ENCODE peak calls at places on chromosomes 3 and 15, in five cellular contexts. K is aorta; F is DND-41; L is esophagus squamous epithelium; Y is CD8-positive, alpha-beta memory T cell. J is an unnamed sample.

GRCh38 chr3:166531730-166532129 is 694.5 kb upstream of the BCHE start:
- DNase-seq in Y (no peak), F (no peak), K (no peak), L (no peak), J (no peak)

GRCh38 chr3:59374812-59375211 is 325.0 kb upstream of the CFAP20DC start:
- DNase-seq in L (no peak), Y (no peak), F (no peak), K (no peak), J (no peak)

GRCh38 chr3:13549513-13550256 is 760 bp downstream of the FBLN2 start:
- DNase-seq in K (no peak), L (no peak), Y (no peak), F (peak), J (no peak)

GRCh38 chr3:42647821-42648459 is 5.6 kb upstream of the ZBTB47 start:
- DNase-seq in K (no peak), F (no peak), Y (no peak), L (no peak), J (no peak)

GRCh38 chr3:122199552-122199951 is 16.1 kb downstream of the CASR start:
- DNase-seq in K (no peak), L (no peak), F (no peak), Y (no peak), J (no peak)

GRCh38 chr3:112303811-112304325 is 9.9 kb upstream of the SLC9C1 start:
- DNase-seq in F (no peak), L (no peak), K (no peak), Y (no peak), J (no peak)

GRCh38 chr3:13229291-13229949 is 156.2 kb upstream of the IQSEC1 start:
- DNase-seq in Y (no peak), K (no peak), F (peak), L (no peak), J (no peak)

GRCh38 chr3:122618614-122619013 is 41.2 kb downstream of the PARP15 start:
- DNase-seq in F (no peak), K (no peak), L (no peak), Y (no peak), J (no peak)

GRCh38 chr15:52803543-52804306 is 13.6 kb upstream of the ONECUT1 start:
- DNase-seq in L (no peak), K (no peak), F (peak), Y (no peak), J (no peak)

GRCh38 chr3:106268696-106269095 is 399.9 kb upstream of the CBLB start:
- DNase-seq in L (no peak), K (no peak), Y (no peak), F (no peak), J (no peak)
- H3K4me3 ChIP-seq in L (no peak), K (no peak), Y (no peak), F (no peak), J (no peak)

DNA sequence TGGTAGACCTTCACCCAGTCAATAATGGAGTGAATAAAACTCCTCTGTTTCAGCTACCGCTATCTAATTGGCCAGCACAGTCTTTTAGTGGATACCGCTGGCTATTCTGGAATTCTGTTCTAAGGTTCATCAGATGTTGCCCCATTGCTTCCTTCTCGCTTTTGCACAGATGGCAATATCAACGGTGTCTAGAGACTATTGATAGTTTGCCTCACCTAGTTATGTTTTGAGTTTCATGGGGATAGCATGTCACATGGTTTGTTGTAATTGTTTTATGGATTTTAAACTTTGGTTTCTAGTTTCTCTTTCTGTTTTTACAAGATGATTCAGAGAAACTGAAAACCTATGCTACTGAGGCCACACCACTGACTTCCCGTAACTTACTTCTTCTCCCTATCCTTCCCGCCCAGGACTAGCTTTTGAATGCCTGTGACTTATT is 2.0 kb downstream of the XRN1 start:
- DNase-seq in Y (no peak), K (no peak), L (no peak), F (no peak), J (no peak)
- H3K27ac ChIP-seq in Y (peak), K (no peak), L (peak), F (peak), J (peak)

DNA sequence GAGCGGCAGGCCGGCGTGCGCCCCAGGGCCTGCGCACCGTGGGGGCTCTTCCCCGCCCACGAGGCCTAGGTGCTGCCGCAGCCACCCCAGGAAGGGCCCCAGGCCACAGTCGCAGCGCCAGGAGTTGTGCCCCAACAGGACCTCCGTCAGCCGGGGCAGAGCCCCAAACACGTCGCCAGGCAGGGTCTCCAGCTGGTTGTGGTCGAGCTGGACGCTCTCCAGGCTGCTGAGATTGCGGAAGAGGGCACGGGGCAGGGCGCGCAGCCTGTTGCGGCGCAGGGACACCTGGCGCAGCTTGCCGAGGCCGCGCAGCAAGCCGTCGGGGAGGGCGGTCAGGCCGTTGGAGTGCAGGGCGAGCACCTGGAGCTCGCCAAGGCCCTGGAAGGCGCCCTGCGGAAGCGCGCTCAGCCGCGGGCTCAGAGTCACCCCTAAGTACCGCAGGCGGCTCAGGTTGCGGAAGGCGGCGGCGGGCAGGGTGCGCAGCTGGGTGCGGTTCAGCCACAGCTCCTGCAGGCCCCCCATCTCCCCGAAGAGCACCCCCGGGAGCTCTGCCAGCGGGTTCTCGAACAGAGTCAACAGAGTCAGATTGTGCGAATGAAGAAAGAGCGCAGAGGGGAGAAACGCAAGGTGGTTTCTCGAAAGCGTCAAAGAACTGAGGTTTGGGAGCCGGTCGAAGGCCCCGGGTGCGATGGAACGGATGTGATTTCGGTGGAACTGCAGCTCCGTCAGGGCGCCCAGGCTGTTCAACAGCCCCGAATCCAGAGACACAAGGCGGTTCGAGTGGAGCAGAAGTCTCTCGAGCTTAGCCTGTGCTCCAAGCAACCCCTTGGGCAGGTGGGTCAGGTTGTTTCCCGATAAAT is 1.9 kb downstream of the GP5 start:
- DNase-seq in Y (no peak), L (no peak), K (no peak), F (peak), J (peak)
- H3K4me3 ChIP-seq in Y (peak), L (peak), K (no peak), F (peak), J (peak)

GRCh38 chr15:69299451-69300128 is 878 bp downstream of the PAQR5 start:
- DNase-seq in K (peak), F (no peak), Y (no peak), L (no peak), J (no peak)
- H3K27ac ChIP-seq in K (no peak), F (no peak), Y (no peak), L (peak), J (no peak)

DNA sequence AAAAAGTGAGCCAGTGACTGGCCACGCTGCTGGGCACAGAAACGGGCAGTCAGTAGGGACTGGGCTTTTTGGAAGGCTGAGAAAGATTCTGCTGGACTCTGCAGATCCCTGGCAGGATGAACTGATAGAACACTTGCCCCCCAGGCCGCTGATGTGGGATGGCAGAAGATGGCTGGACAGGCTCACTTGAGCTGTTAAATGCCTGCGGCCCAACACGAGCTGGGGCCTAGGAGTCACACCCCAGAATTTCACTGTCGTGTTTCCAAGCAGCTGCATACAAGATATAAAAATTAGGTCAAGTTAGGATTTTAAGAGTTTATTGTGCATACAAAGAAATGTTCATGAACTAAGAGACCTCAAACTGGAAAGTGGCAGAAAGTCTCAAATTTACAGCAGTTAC is 26.9 kb downstream of the GLDN start:
- DNase-seq in K (no peak), L (no peak), F (no peak), Y (no peak), J (no peak)
- H3K4me3 ChIP-seq in K (no peak), L (no peak), F (no peak), Y (no peak), J (no peak)

DNA sequence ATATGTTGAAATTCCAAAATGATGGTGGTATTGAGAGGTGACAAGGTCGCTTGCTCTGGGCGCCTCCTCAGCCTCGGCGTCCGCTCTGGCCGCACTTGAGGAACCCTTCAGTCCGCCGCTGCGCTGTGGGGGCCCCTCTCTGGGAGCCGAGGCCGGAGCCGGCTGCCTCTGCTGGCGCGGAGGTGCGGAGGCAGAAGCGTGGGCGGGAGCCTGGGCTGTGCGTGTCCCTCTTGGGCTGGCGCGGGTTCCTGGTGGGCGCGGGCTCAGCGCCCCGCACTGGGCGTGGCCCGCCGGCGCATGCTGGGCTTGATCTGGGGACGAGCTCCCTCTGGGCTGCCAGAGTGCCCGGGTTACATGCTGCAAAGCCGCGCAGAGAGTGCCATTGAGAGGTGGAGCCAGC is 39.8 kb upstream of the TMC3 start:
- DNase-seq in F (no peak), K (peak), L (no peak), Y (no peak), J (no peak)
- H3K27ac ChIP-seq in F (peak), K (no peak), L (no peak), Y (no peak), J (peak)

DNA sequence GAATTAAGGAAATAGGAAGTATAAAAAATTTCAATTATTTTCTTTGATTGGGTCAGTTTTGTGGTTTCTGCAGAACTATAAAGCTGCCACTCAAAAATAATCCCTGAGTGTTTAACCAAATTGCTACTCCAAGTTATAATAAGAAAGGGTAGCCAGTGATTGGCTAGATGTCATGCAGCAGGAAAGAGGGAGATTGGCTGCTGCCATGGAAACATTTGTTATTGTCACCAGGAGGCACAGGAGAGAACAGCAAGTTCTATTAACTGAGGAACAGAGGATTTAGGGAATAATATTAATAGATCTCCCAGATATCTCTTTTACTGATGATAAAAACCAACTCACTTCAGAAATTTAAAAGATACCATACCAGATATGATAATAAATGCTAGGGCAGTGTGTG is 42.6 kb downstream of the CLDN1 start:
- DNase-seq in Y (no peak), L (no peak), K (no peak), F (no peak), J (no peak)
- H3K4me3 ChIP-seq in Y (no peak), L (no peak), K (no peak), F (no peak), J (no peak)

DNA sequence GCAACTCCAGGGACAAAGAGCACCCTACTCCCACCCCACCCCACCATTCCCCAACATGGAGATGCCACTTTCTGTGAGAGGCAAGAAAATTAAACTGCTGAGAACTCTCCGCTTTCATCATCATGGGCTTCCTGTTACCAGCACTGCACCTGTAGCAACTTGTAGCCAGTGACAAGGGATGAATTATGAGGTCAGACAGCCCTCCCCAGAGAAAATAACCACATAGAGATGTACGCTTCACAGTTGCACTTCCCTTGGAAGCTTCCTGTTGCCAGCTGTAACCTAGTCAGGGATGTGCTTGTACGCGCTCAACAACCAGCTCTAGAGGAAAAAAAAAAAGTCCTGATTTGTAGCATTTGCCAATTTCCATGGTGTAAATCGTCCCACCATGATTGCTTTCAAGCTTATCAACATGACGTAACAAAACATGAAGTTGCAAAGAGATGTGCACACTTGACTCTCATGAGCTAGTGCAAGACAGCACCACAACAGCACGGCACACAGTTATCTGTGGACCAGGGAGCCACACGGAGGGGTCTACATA is 145.4 kb downstream of the RAB11A start:
- DNase-seq in F (no peak), K (no peak), L (no peak), Y (no peak), J (no peak)
- H3K27ac ChIP-seq in F (no peak), K (no peak), L (no peak), Y (no peak), J (no peak)

DNA sequence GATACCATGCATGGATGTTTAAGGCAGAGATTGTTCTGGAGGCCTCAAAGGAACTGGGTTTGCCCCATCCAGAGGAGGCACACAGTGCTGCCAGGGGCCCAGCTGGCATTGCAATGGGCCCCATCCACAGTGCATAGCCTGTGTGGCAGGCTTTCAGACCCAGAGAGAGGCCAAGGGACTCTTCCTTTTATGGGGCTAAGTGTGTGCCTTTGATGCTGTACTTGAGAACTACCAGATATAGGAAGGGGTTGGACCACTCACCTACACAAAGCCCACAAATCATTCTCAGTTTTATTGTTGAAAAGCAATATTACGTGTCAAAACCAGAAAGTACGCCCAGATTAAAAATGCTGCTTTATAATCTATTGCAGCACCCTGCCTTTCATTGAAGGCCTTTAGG is 134.9 kb downstream of the EPHB1 start:
- DNase-seq in K (no peak), Y (no peak), L (no peak), F (no peak), J (no peak)
- H3K4me3 ChIP-seq in K (no peak), Y (no peak), L (no peak), F (no peak), J (no peak)

J was measured in HL-60.